ENCODE peak calls at places on chromosomes 11 and 22, in seven cellular contexts. A is GM04504; I is CD8-positive, alpha-beta T cell; T is MCF 10A; Z is T-helper 2 cell; S is NCI-H460; C is thoracic aorta. F is an unnamed sample.

GRCh38 chr11:83249972-83250593 is 36.1 kb downstream of the CCDC90B start:
- DNase-seq in C (no peak), Z (no peak), A (peak), T (peak), S (peak), I (peak), F (peak)

GRCh38 chr11:106989056-106989455 is 29.2 kb downstream of the GUCY1A2 start:
- DNase-seq in S (no peak), A (no peak), T (peak), C (no peak), I (no peak), Z (no peak), F (no peak)

GRCh38 chr11:58900479-58901420 is 38.5 kb upstream of the GLYATL1 start:
- DNase-seq in Z (no peak), S (peak), T (peak), C (no peak), A (peak), I (no peak), F (peak)

GRCh38 chr22:50739279-50739691 is 1.3 kb downstream of the ACR start:
- DNase-seq in I (no peak), Z (no peak), A (no peak), C (no peak), S (no peak), T (no peak), F (no peak)

GRCh38 chr11:71153005-71153395 is 99.4 kb downstream of the SHANK2 start:
- DNase-seq in S (no peak), T (peak), Z (no peak), A (no peak), C (no peak), I (no peak), F (no peak)

GRCh38 chr22:41565403-41566054 is 4.7 kb downstream of the CSDC2 start:
- DNase-seq in C (no peak), Z (no peak), T (peak), S (no peak), I (no peak), A (peak), F (no peak)

GRCh38 chr11:111707039-111707690 is 59.0 kb downstream of the PPP2R1B start:
- DNase-seq in Z (no peak), I (no peak), T (peak), S (no peak), A (no peak), C (no peak), F (no peak)

GRCh38 chr11:3944198-3944597 is 88.7 kb downstream of the STIM1 start:
- DNase-seq in S (no peak), I (no peak), A (peak), Z (no peak), T (no peak), C (no peak), F (no peak)

GRCh38 chr11:72229336-72229924 is 4.9 kb downstream of the INPPL1 start:
- DNase-seq in C (no peak), A (no peak), Z (no peak), T (no peak), I (no peak), S (no peak), F (no peak)

GRCh38 chr11:130979386-130979972 is 63.2 kb upstream of the SNX19 start:
- DNase-seq in I (no peak), A (no peak), T (peak), Z (no peak), C (no peak), S (no peak), F (peak)

GRCh38 chr11:17401841-17402240 is 13.4 kb upstream of the KCNJ11 start:
- DNase-seq in A (no peak), C (no peak), T (no peak), Z (no peak), I (no peak), S (no peak), F (no peak)

GRCh38 chr11:102260241-102260640 is 57.0 kb upstream of the BIRC3 start:
- DNase-seq in Z (no peak), I (no peak), S (no peak), C (no peak), A (no peak), T (no peak), F (no peak)

GRCh38 chr22:32327066-32327465 is 30.6 kb upstream of the RFPL3 start:
- DNase-seq in I (no peak), A (no peak), Z (no peak), C (no peak), S (no peak), T (peak), F (no peak)

GRCh38 chr11:27456140-27456801 is 16.3 kb downstream of the LGR4 start:
- DNase-seq in I (no peak), C (no peak), A (no peak), S (no peak), T (peak), Z (no peak), F (no peak)

GRCh38 chr11:83511646-83512045 is 225.5 kb upstream of the CCDC90B start:
- DNase-seq in C (no peak), Z (no peak), S (no peak), T (no peak), I (no peak), A (no peak), F (peak)

GRCh38 chr22:41028841-41029240 is 63.6 kb upstream of the EP300 start:
- DNase-seq in A (peak), Z (no peak), S (no peak), T (peak), I (no peak), C (no peak), F (no peak)

GRCh38 chr22:20244744-20245576 is 23.2 kb downstream of the RTN4R start:
- DNase-seq in S (no peak), Z (peak), T (no peak), C (no peak), A (no peak), I (peak), F (peak)

GRCh38 chr11:101741479-101742175 is 157.8 kb upstream of the TRPC6 start:
- DNase-seq in T (no peak), I (no peak), S (no peak), A (no peak), C (no peak), Z (no peak), F (no peak)

GRCh38 chr11:2766166-2766565 is 66.4 kb upstream of the KCNQ1OT1 start:
- DNase-seq in S (no peak), T (no peak), A (no peak), Z (no peak), C (no peak), I (no peak), F (no peak)

GRCh38 chr22:43697894-43698293 is 114.2 kb downstream of the EFCAB6 start:
- DNase-seq in C (no peak), T (no peak), A (no peak), Z (no peak), I (no peak), S (no peak), F (no peak)

GRCh38 chr11:78737891-78738290 is 163.2 kb upstream of the NARS2 start:
- DNase-seq in Z (no peak), T (no peak), I (no peak), A (no peak), C (no peak), S (no peak), F (no peak)

GRCh38 chr22:45502215-45503070 is at the start of gene FBLN1:
- DNase-seq in T (peak), A (no peak), I (no peak), Z (no peak), C (no peak), S (peak), F (peak)

GRCh38 chr22:20093437-20093836 is 13.4 kb downstream of the DGCR8 start:
- DNase-seq in I (no peak), T (no peak), S (no peak), C (peak), A (no peak), Z (no peak), F (no peak)

GRCh38 chr22:33919591-33920501 is at the start of gene LARGE1:
- DNase-seq in A (no peak), T (peak), Z (no peak), C (no peak), S (no peak), I (no peak), F (no peak)

GRCh38 chr11:11086979-11087378 is 229.1 kb upstream of the ZBED5 start:
- DNase-seq in S (no peak), Z (no peak), C (no peak), A (no peak), T (no peak), I (no peak), F (no peak)

GRCh38 chr22:39176067-39176621 is 23.7 kb upstream of the CBX7 start:
- DNase-seq in I (no peak), C (no peak), S (peak), A (no peak), T (peak), Z (no peak), F (no peak)

GRCh38 chr22:20459152-20459542 is 21.5 kb upstream of the SCARF2 start:
- DNase-seq in Z (no peak), S (no peak), A (no peak), I (no peak), C (no peak), T (no peak), F (no peak)

GRCh38 chr22:38244106-38244505 is 28.7 kb downstream of the TMEM184B start:
- DNase-seq in A (no peak), I (no peak), S (no peak), C (no peak), Z (no peak), T (no peak), F (no peak)

GRCh38 chr22:37870273-37870672 is 21.1 kb downstream of the EIF3L start:
- DNase-seq in C (no peak), A (no peak), T (no peak), I (no peak), Z (no peak), S (no peak), F (no peak)

GRCh38 chr22:45709866-45710265 is 38.2 kb downstream of the ATXN10 start:
- DNase-seq in C (no peak), Z (no peak), A (peak), I (no peak), S (peak), T (peak), F (no peak)

GRCh38 chr11:134530826-134531225 is 118.8 kb upstream of the B3GAT1 start:
- DNase-seq in A (no peak), S (no peak), C (no peak), T (no peak), Z (no peak), I (no peak), F (no peak)

GRCh38 chr11:35662061-35662648 is 420 bp upstream of the TRIM44 start:
- DNase-seq in T (no peak), C (no peak), Z (no peak), S (no peak), A (no peak), I (peak), F (no peak)

GRCh38 chr11:115497303-115497702 is 6.9 kb downstream of the CADM1 start:
- DNase-seq in I (no peak), C (no peak), Z (no peak), T (no peak), A (no peak), S (no peak), F (no peak)

GRCh38 chr11:120579601-120580000 is 68.1 kb downstream of the GRIK4 start:
- DNase-seq in T (no peak), A (no peak), Z (no peak), C (no peak), S (no peak), I (no peak), F (no peak)